ENCODE peak calls at places on chromosomes 13 and 19, in six cellular contexts. One of them, this sample, is unnamed.

GRCh38 chr19:51980116-51980736 is 6.4 kb downstream of the ZNF350 start:
- DNase-seq in psoas muscle: no peak
- DNase-seq in stimulated activated CD8-positive, alpha-beta memory T cell treated with anti-CD3 and anti-CD28 coated beads, Interleukin-2, amount 100 ng/mL, for 48 hours: no peak
- DNase-seq in activated CD4-positive, CD25-positive, alpha-beta regulatory T cell treated with anti-CD3 and anti-CD28 coated beads, Interleukin-2, amount 50 U/mL, for 16 hours: no peak
- DNase-seq in neural progenitor cell: no peak
- DNase-seq in kidney tubule cell: peak
- DNase-seq in this sample: no peak

GRCh38 chr13:30033681-30034447 is 183.4 kb upstream of the UBL3 start:
- DNase-seq in psoas muscle: no peak
- DNase-seq in stimulated activated CD8-positive, alpha-beta memory T cell treated with anti-CD3 and anti-CD28 coated beads, Interleukin-2, amount 100 ng/mL, for 48 hours: no peak
- DNase-seq in activated CD4-positive, CD25-positive, alpha-beta regulatory T cell treated with anti-CD3 and anti-CD28 coated beads, Interleukin-2, amount 50 U/mL, for 16 hours: no peak
- DNase-seq in neural progenitor cell: no peak
- DNase-seq in kidney tubule cell: peak
- DNase-seq in this sample: no peak

GRCh38 chr13:50387124-50387581 is 371.9 kb downstream of the KCNRG start:
- DNase-seq in psoas muscle: peak
- DNase-seq in stimulated activated CD8-positive, alpha-beta memory T cell treated with anti-CD3 and anti-CD28 coated beads, Interleukin-2, amount 100 ng/mL, for 48 hours: no peak
- DNase-seq in activated CD4-positive, CD25-positive, alpha-beta regulatory T cell treated with anti-CD3 and anti-CD28 coated beads, Interleukin-2, amount 50 U/mL, for 16 hours: no peak
- DNase-seq in neural progenitor cell: peak
- DNase-seq in kidney tubule cell: peak
- DNase-seq in this sample: peak

GRCh38 chr13:25463496-25463895 is 91.7 kb downstream of the ATP8A2 start:
- DNase-seq in psoas muscle: no peak
- DNase-seq in stimulated activated CD8-positive, alpha-beta memory T cell treated with anti-CD3 and anti-CD28 coated beads, Interleukin-2, amount 100 ng/mL, for 48 hours: no peak
- DNase-seq in activated CD4-positive, CD25-positive, alpha-beta regulatory T cell treated with anti-CD3 and anti-CD28 coated beads, Interleukin-2, amount 50 U/mL, for 16 hours: no peak
- DNase-seq in neural progenitor cell: no peak
- DNase-seq in kidney tubule cell: peak
- DNase-seq in this sample: no peak

GRCh38 chr19:4337906-4338440 is 654 bp downstream of the STAP2 start:
- DNase-seq in psoas muscle: no peak
- DNase-seq in stimulated activated CD8-positive, alpha-beta memory T cell treated with anti-CD3 and anti-CD28 coated beads, Interleukin-2, amount 100 ng/mL, for 48 hours: no peak
- DNase-seq in activated CD4-positive, CD25-positive, alpha-beta regulatory T cell treated with anti-CD3 and anti-CD28 coated beads, Interleukin-2, amount 50 U/mL, for 16 hours: no peak
- DNase-seq in neural progenitor cell: peak
- DNase-seq in kidney tubule cell: peak
- DNase-seq in this sample: no peak

GRCh38 chr13:43908156-43909126 is 28.7 kb downstream of the LACC1 start:
- DNase-seq in psoas muscle: no peak
- DNase-seq in stimulated activated CD8-positive, alpha-beta memory T cell treated with anti-CD3 and anti-CD28 coated beads, Interleukin-2, amount 100 ng/mL, for 48 hours: no peak
- DNase-seq in activated CD4-positive, CD25-positive, alpha-beta regulatory T cell treated with anti-CD3 and anti-CD28 coated beads, Interleukin-2, amount 50 U/mL, for 16 hours: no peak
- DNase-seq in neural progenitor cell: peak
- DNase-seq in kidney tubule cell: peak
- DNase-seq in this sample: no peak

GRCh38 chr13:99196466-99197256 is 4.0 kb upstream of the UBAC2 start:
- DNase-seq in psoas muscle: no peak
- DNase-seq in stimulated activated CD8-positive, alpha-beta memory T cell treated with anti-CD3 and anti-CD28 coated beads, Interleukin-2, amount 100 ng/mL, for 48 hours: no peak
- DNase-seq in activated CD4-positive, CD25-positive, alpha-beta regulatory T cell treated with anti-CD3 and anti-CD28 coated beads, Interleukin-2, amount 50 U/mL, for 16 hours: no peak
- DNase-seq in neural progenitor cell: no peak
- DNase-seq in kidney tubule cell: peak
- DNase-seq in this sample: no peak

GRCh38 chr13:52924241-52925148 is 76.1 kb upstream of the PCDH8 start:
- DNase-seq in psoas muscle: no peak
- DNase-seq in stimulated activated CD8-positive, alpha-beta memory T cell treated with anti-CD3 and anti-CD28 coated beads, Interleukin-2, amount 100 ng/mL, for 48 hours: no peak
- DNase-seq in activated CD4-positive, CD25-positive, alpha-beta regulatory T cell treated with anti-CD3 and anti-CD28 coated beads, Interleukin-2, amount 50 U/mL, for 16 hours: no peak
- DNase-seq in neural progenitor cell: no peak
- DNase-seq in kidney tubule cell: no peak
- DNase-seq in this sample: no peak

GRCh38 chr19:49438261-49438660 is 3.1 kb downstream of the SLC17A7 start:
- DNase-seq in psoas muscle: no peak
- DNase-seq in stimulated activated CD8-positive, alpha-beta memory T cell treated with anti-CD3 and anti-CD28 coated beads, Interleukin-2, amount 100 ng/mL, for 48 hours: no peak
- DNase-seq in activated CD4-positive, CD25-positive, alpha-beta regulatory T cell treated with anti-CD3 and anti-CD28 coated beads, Interleukin-2, amount 50 U/mL, for 16 hours: no peak
- DNase-seq in neural progenitor cell: no peak
- DNase-seq in kidney tubule cell: no peak
- DNase-seq in this sample: no peak

GRCh38 chr19:14139944-14140343 is 3.6 kb upstream of the ASF1B start:
- DNase-seq in psoas muscle: peak
- DNase-seq in stimulated activated CD8-positive, alpha-beta memory T cell treated with anti-CD3 and anti-CD28 coated beads, Interleukin-2, amount 100 ng/mL, for 48 hours: no peak
- DNase-seq in activated CD4-positive, CD25-positive, alpha-beta regulatory T cell treated with anti-CD3 and anti-CD28 coated beads, Interleukin-2, amount 50 U/mL, for 16 hours: no peak
- DNase-seq in neural progenitor cell: peak
- DNase-seq in kidney tubule cell: no peak
- DNase-seq in this sample: peak

GRCh38 chr13:44792096-44792495 is 197.2 kb downstream of the NUFIP1 start:
- DNase-seq in psoas muscle: no peak
- DNase-seq in stimulated activated CD8-positive, alpha-beta memory T cell treated with anti-CD3 and anti-CD28 coated beads, Interleukin-2, amount 100 ng/mL, for 48 hours: no peak
- DNase-seq in activated CD4-positive, CD25-positive, alpha-beta regulatory T cell treated with anti-CD3 and anti-CD28 coated beads, Interleukin-2, amount 50 U/mL, for 16 hours: no peak
- DNase-seq in neural progenitor cell: no peak
- DNase-seq in kidney tubule cell: no peak
- DNase-seq in this sample: peak

GRCh38 chr13:80180745-80181144 is 160.2 kb downstream of the SPRY2 start:
- DNase-seq in psoas muscle: no peak
- DNase-seq in stimulated activated CD8-positive, alpha-beta memory T cell treated with anti-CD3 and anti-CD28 coated beads, Interleukin-2, amount 100 ng/mL, for 48 hours: no peak
- DNase-seq in activated CD4-positive, CD25-positive, alpha-beta regulatory T cell treated with anti-CD3 and anti-CD28 coated beads, Interleukin-2, amount 50 U/mL, for 16 hours: no peak
- DNase-seq in neural progenitor cell: no peak
- DNase-seq in kidney tubule cell: no peak
- DNase-seq in this sample: no peak

GRCh38 chr19:15251010-15251748 is 18.9 kb upstream of the EPHX3 start:
- DNase-seq in psoas muscle: peak
- DNase-seq in stimulated activated CD8-positive, alpha-beta memory T cell treated with anti-CD3 and anti-CD28 coated beads, Interleukin-2, amount 100 ng/mL, for 48 hours: no peak
- DNase-seq in activated CD4-positive, CD25-positive, alpha-beta regulatory T cell treated with anti-CD3 and anti-CD28 coated beads, Interleukin-2, amount 50 U/mL, for 16 hours: no peak
- DNase-seq in neural progenitor cell: no peak
- DNase-seq in kidney tubule cell: no peak
- DNase-seq in this sample: no peak

GRCh38 chr19:33227242-33227650 is 1.6 kb upstream of the SLC7A10 start:
- DNase-seq in psoas muscle: no peak
- DNase-seq in stimulated activated CD8-positive, alpha-beta memory T cell treated with anti-CD3 and anti-CD28 coated beads, Interleukin-2, amount 100 ng/mL, for 48 hours: no peak
- DNase-seq in activated CD4-positive, CD25-positive, alpha-beta regulatory T cell treated with anti-CD3 and anti-CD28 coated beads, Interleukin-2, amount 50 U/mL, for 16 hours: no peak
- DNase-seq in neural progenitor cell: no peak
- DNase-seq in kidney tubule cell: no peak
- DNase-seq in this sample: peak

GRCh38 chr19:46478356-46478986 is 7.1 kb upstream of the PNMA8A start:
- DNase-seq in psoas muscle: no peak
- DNase-seq in stimulated activated CD8-positive, alpha-beta memory T cell treated with anti-CD3 and anti-CD28 coated beads, Interleukin-2, amount 100 ng/mL, for 48 hours: no peak
- DNase-seq in activated CD4-positive, CD25-positive, alpha-beta regulatory T cell treated with anti-CD3 and anti-CD28 coated beads, Interleukin-2, amount 50 U/mL, for 16 hours: no peak
- DNase-seq in neural progenitor cell: peak
- DNase-seq in kidney tubule cell: peak
- DNase-seq in this sample: no peak

GRCh38 chr13:23434431-23434830 is 929 bp upstream of the SACS start:
- DNase-seq in psoas muscle: no peak
- DNase-seq in stimulated activated CD8-positive, alpha-beta memory T cell treated with anti-CD3 and anti-CD28 coated beads, Interleukin-2, amount 100 ng/mL, for 48 hours: no peak
- DNase-seq in activated CD4-positive, CD25-positive, alpha-beta regulatory T cell treated with anti-CD3 and anti-CD28 coated beads, Interleukin-2, amount 50 U/mL, for 16 hours: no peak
- DNase-seq in neural progenitor cell: no peak
- DNase-seq in kidney tubule cell: no peak
- DNase-seq in this sample: no peak

GRCh38 chr19:51083783-51084182 is 1.1 kb upstream of the KLK14 start:
- DNase-seq in psoas muscle: no peak
- DNase-seq in stimulated activated CD8-positive, alpha-beta memory T cell treated with anti-CD3 and anti-CD28 coated beads, Interleukin-2, amount 100 ng/mL, for 48 hours: no peak
- DNase-seq in activated CD4-positive, CD25-positive, alpha-beta regulatory T cell treated with anti-CD3 and anti-CD28 coated beads, Interleukin-2, amount 50 U/mL, for 16 hours: no peak
- DNase-seq in neural progenitor cell: no peak
- DNase-seq in kidney tubule cell: no peak
- DNase-seq in this sample: no peak

GRCh38 chr13:46682015-46682414 is 114.9 kb downstream of the ESD start:
- DNase-seq in psoas muscle: no peak
- DNase-seq in stimulated activated CD8-positive, alpha-beta memory T cell treated with anti-CD3 and anti-CD28 coated beads, Interleukin-2, amount 100 ng/mL, for 48 hours: no peak
- DNase-seq in activated CD4-positive, CD25-positive, alpha-beta regulatory T cell treated with anti-CD3 and anti-CD28 coated beads, Interleukin-2, amount 50 U/mL, for 16 hours: no peak
- DNase-seq in neural progenitor cell: no peak
- DNase-seq in kidney tubule cell: no peak
- DNase-seq in this sample: no peak

GRCh38 chr13:108855737-108856387 is 226.5 kb downstream of the MYO16 start:
- DNase-seq in psoas muscle: no peak
- DNase-seq in stimulated activated CD8-positive, alpha-beta memory T cell treated with anti-CD3 and anti-CD28 coated beads, Interleukin-2, amount 100 ng/mL, for 48 hours: no peak
- DNase-seq in activated CD4-positive, CD25-positive, alpha-beta regulatory T cell treated with anti-CD3 and anti-CD28 coated beads, Interleukin-2, amount 50 U/mL, for 16 hours: no peak
- DNase-seq in neural progenitor cell: no peak
- DNase-seq in kidney tubule cell: peak
- DNase-seq in this sample: no peak

GRCh38 chr19:29277107-29277506 is 64.2 kb upstream of the UQCRFS1 start:
- DNase-seq in psoas muscle: no peak
- DNase-seq in stimulated activated CD8-positive, alpha-beta memory T cell treated with anti-CD3 and anti-CD28 coated beads, Interleukin-2, amount 100 ng/mL, for 48 hours: peak
- DNase-seq in activated CD4-positive, CD25-positive, alpha-beta regulatory T cell treated with anti-CD3 and anti-CD28 coated beads, Interleukin-2, amount 50 U/mL, for 16 hours: peak
- DNase-seq in neural progenitor cell: peak
- DNase-seq in kidney tubule cell: peak
- DNase-seq in this sample: no peak

GRCh38 chr19:6023936-6024335 is 46.0 kb upstream of the RANBP3 start:
- DNase-seq in psoas muscle: no peak
- DNase-seq in stimulated activated CD8-positive, alpha-beta memory T cell treated with anti-CD3 and anti-CD28 coated beads, Interleukin-2, amount 100 ng/mL, for 48 hours: no peak
- DNase-seq in activated CD4-positive, CD25-positive, alpha-beta regulatory T cell treated with anti-CD3 and anti-CD28 coated beads, Interleukin-2, amount 50 U/mL, for 16 hours: no peak
- DNase-seq in neural progenitor cell: no peak
- DNase-seq in kidney tubule cell: no peak
- DNase-seq in this sample: no peak

GRCh38 chr13:41652735-41653361 is 195.5 kb downstream of the RGCC start:
- DNase-seq in psoas muscle: no peak
- DNase-seq in stimulated activated CD8-positive, alpha-beta memory T cell treated with anti-CD3 and anti-CD28 coated beads, Interleukin-2, amount 100 ng/mL, for 48 hours: no peak
- DNase-seq in activated CD4-positive, CD25-positive, alpha-beta regulatory T cell treated with anti-CD3 and anti-CD28 coated beads, Interleukin-2, amount 50 U/mL, for 16 hours: peak
- DNase-seq in neural progenitor cell: peak
- DNase-seq in kidney tubule cell: peak
- DNase-seq in this sample: no peak

GRCh38 chr13:44974056-44974798 is 15.0 kb downstream of the NUFIP1 start:
- DNase-seq in psoas muscle: no peak
- DNase-seq in stimulated activated CD8-positive, alpha-beta memory T cell treated with anti-CD3 and anti-CD28 coated beads, Interleukin-2, amount 100 ng/mL, for 48 hours: no peak
- DNase-seq in activated CD4-positive, CD25-positive, alpha-beta regulatory T cell treated with anti-CD3 and anti-CD28 coated beads, Interleukin-2, amount 50 U/mL, for 16 hours: no peak
- DNase-seq in neural progenitor cell: no peak
- DNase-seq in kidney tubule cell: peak
- DNase-seq in this sample: peak